ENCODE peak calls at places on chromosomes 5 and 9, in eight cellular contexts. J is GM23338, U is foreskin fibroblast, E is mucosa of descending colon, G is fibroblast of lung, Z is fibroblast of the aortic adventitia, N is cardiac fibroblast, C is heart left ventricle. D is an unnamed sample.
A peak's percentile ranks its signal among the peaks of the same experiment; 100 is the strongest.

GRCh38 chr5:149133795-149134777 is 7.2 kb upstream of the ABLIM3 start:
- DNase-seq in J (no peak), E (no peak), N (peak; percentile 76), U (peak; percentile 95), Z (peak; percentile 85), C (no peak), G (peak; percentile 92), D (peak; percentile 95)

GRCh38 chr5:179309383-179309670 is 35.9 kb downstream of the ADAMTS2 start:
- DNase-seq in C (no peak), E (no peak), Z (no peak), U (no peak), G (no peak), N (no peak), J (no peak), D (no peak)

GRCh38 chr5:123582570-123583293 is 70.8 kb downstream of the CSNK1G3 start:
- DNase-seq in C (no peak), Z (no peak), E (no peak), U (peak; percentile 2), G (peak; percentile 8), N (no peak), J (peak; percentile 48), D (no peak)

GRCh38 chr9:129542761-129543160 is 78.1 kb downstream of the C9orf50 start:
- DNase-seq in J (no peak), E (no peak), G (no peak), Z (no peak), C (no peak), N (no peak), U (no peak), D (no peak)

GRCh38 chr9:116693233-116693731 is 6.2 kb downstream of the TRIM32 start:
- DNase-seq in C (no peak), E (no peak), N (peak; percentile 12), Z (peak; percentile 19), J (no peak), U (peak; percentile 49), G (peak; percentile 43), D (peak; percentile 76)

GRCh38 chr5:168765220-168766037 is 186.3 kb upstream of the PANK3 start:
- DNase-seq in U (peak; percentile 61), J (no peak), C (no peak), E (no peak), N (peak; percentile 42), Z (peak; percentile 43), G (peak; percentile 33), D (no peak)

GRCh38 chr9:27194401-27195091 is 85.5 kb downstream of the TEK start:
- DNase-seq in E (no peak), N (peak; percentile 71), J (no peak), C (no peak), Z (peak; percentile 49), U (peak; percentile 2), G (peak; percentile 89), D (peak; percentile 80)

GRCh38 chr9:97470076-97470475 is 31.4 kb upstream of the TMOD1 start:
- DNase-seq in U (no peak), Z (no peak), N (no peak), G (no peak), E (no peak), J (peak; percentile 61), C (no peak), D (no peak)

GRCh38 chr5:140351609-140352334 is 5.4 kb upstream of the HBEGF start:
- DNase-seq in Z (peak; percentile 84), E (no peak), N (peak; percentile 78), C (peak; percentile 61), J (peak; percentile 93), U (peak; percentile 85), G (peak; percentile 50), D (peak; percentile 69)

GRCh38 chr5:177980776-177981175 is 15.3 kb downstream of the PROP1 start:
- DNase-seq in J (no peak), G (peak; percentile 30), N (no peak), Z (no peak), E (no peak), U (no peak), C (no peak), D (no peak)

GRCh38 chr5:177983763-177984564 is 12.1 kb downstream of the PROP1 start:
- DNase-seq in J (no peak), Z (no peak), G (no peak), N (no peak), C (no peak), E (no peak), U (no peak), D (no peak)

GRCh38 chr5:177982956-177983355 is 13.1 kb downstream of the PROP1 start:
- DNase-seq in N (no peak), E (no peak), G (no peak), U (no peak), Z (no peak), J (no peak), C (no peak), D (no peak)

GRCh38 chr5:177981296-177982071 is 14.6 kb downstream of the PROP1 start:
- DNase-seq in Z (no peak), C (no peak), E (no peak), G (no peak), U (no peak), N (no peak), J (no peak), D (no peak)

GRCh38 chr5:177982072-177982727 is 13.8 kb downstream of the PROP1 start:
- DNase-seq in U (peak; percentile 23), C (no peak), J (peak; percentile 81), Z (no peak), N (no peak), G (no peak), E (no peak), D (no peak)
- TF ChIP-seq CTCF in U (no peak), C (no peak), J (peak; percentile 96), Z (no peak), N (peak; percentile 12), G (no peak), E (no peak), D (peak; percentile 58)

DNA sequence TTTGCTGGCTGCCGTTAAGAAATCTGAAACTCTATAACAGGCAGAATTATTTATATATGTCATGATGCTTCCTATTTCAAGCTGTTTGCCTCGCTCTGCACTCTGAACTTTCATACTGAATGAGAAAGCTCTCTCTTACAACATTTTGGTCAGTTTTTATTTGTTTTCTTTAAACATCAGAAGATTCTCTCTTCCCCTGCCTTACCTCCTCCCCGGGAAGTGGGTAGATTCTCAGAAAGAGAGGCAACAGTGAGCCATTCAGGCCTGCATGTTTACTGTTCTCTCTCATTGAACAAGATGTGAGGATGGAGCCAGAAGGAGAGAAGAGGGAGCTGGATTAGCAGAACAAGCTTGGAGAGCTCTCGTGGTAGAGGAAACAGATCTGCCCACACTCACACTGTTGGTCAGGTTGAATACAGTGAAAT is 144.6 kb downstream of the ARHGEF28 start:
- DNase-seq in C (no peak), E (no peak), Z (no peak), U (peak; percentile 24), J (no peak), N (no peak), G (no peak), D (no peak)
- TF ChIP-seq CTCF in C (no peak), E (no peak), Z (no peak), U (no peak), J (no peak), N (no peak), G (no peak), D (no peak)

GRCh38 chr5:69170969-69171368 is 4.0 kb downstream of the CCNB1 start:
- DNase-seq in N (no peak), U (no peak), E (no peak), G (no peak), C (no peak), Z (no peak), J (no peak), D (no peak)
- TF ChIP-seq CTCF in N (no peak), U (no peak), E (no peak), G (no peak), C (no peak), Z (no peak), J (no peak), D (no peak)

DNA sequence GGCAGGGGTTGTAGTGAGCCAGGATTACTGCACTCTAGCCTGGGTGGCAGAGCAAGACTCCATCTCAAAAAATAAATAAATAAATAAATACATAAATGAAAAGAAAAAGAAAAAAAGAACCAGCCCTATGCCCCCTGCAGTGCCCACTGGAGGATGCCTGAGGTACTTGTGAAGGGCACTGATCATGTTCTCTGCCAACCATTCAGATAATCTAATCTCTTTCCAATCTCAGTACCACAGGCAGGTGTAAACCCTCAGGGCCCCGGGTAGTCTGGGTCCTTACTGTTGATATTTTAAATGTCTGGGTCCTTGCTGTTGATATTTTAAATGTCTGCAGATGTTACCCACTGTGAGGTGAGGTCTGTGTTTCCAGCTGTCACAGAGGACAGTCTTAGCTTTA is 321.8 kb upstream of the ADCY2 start:
- DNase-seq in U (no peak), C (no peak), E (no peak), Z (no peak), G (no peak), J (no peak), N (no peak), D (no peak)
- TF ChIP-seq CTCF in U (no peak), C (no peak), E (no peak), Z (no peak), G (no peak), J (peak; percentile 22), N (no peak), D (no peak)

DNA sequence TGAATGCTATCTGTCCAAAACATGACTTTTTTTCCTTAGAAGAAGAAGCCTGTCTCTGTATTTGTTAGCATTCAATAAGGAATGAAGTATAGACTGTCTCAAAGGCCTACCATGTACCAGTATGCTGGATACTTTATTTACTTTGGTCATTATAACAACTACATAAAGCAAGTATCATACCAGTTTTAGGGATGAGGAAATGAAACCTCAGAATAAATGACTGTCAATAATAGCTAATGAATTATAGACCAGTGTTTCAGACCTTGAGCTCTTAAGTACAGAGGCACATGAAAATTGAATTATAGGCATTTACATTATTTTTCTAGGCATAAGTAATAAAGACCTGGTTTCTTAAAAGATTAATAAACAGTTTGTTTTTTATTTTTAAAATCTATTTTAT is 166.4 kb upstream of the TLX3 start:
- DNase-seq in Z (no peak), J (no peak), E (no peak), G (no peak), N (no peak), U (no peak), C (no peak), D (no peak)
- TF ChIP-seq CTCF in Z (no peak), J (no peak), E (no peak), G (no peak), N (no peak), U (no peak), C (no peak), D (no peak)

GRCh38 chr5:155004138-155004744 is 9.3 kb upstream of the KIF4B start:
- DNase-seq in C (no peak), G (no peak), E (no peak), N (peak; percentile 28), Z (peak; percentile 5), J (peak; percentile 57), U (peak; percentile 10), D (no peak)
- TF ChIP-seq CTCF in C (peak; percentile 46), G (peak; percentile 40), E (no peak), N (peak; percentile 75), Z (peak; percentile 35), J (peak; percentile 86), U (peak; percentile 18), D (peak; percentile 73)

GRCh38 chr9:114624656-114625055 is 13.6 kb downstream of the TMEM268 start:
- DNase-seq in N (no peak), G (no peak), U (peak; percentile 37), Z (no peak), E (no peak), J (no peak), C (no peak), D (no peak)
- TF ChIP-seq CTCF in N (no peak), G (no peak), U (no peak), Z (no peak), E (no peak), J (no peak), C (no peak), D (no peak)

GRCh38 chr9:126049088-126049487 is 277.5 kb upstream of the MVB12B start:
- DNase-seq in U (no peak), J (no peak), Z (no peak), G (no peak), C (no peak), N (no peak), E (no peak), D (no peak)
- TF ChIP-seq CTCF in U (no peak), J (peak; percentile 54), Z (no peak), G (no peak), C (no peak), N (no peak), E (no peak), D (no peak)